ENCODE peak calls at places on chromosomes 16 and 17, in seven cellular contexts. K is gastrocnemius medialis, D is cardiac muscle cell, E is iPS DF 6.9, Q is K562, L is spleen, Y is sigmoid colon. W is an unnamed sample.
A peak's percentile ranks its signal among the peaks of the same experiment; 100 is the strongest.

GRCh38 chr17:49290690-49291326 is 60.2 kb upstream of the PHOSPHO1 start:
- DNase-seq in Q (peak; percentile 57), E (no peak), Y (no peak), K (no peak), D (peak; percentile 60), L (no peak), W (no peak)

GRCh38 chr17:63740464-63741181 is 976 bp downstream of the STRADA start:
- DNase-seq in Q (peak; percentile 42), D (peak; percentile 6), E (no peak), K (no peak), L (no peak), Y (no peak), W (peak; percentile 19)

GRCh38 chr17:59840908-59841666 is 51.7 kb downstream of the TUBD1 start:
- DNase-seq in Q (peak; percentile 56), L (no peak), Y (no peak), K (no peak), E (no peak), D (peak; percentile 79), W (no peak)

GRCh38 chr16:85913688-85914422 is 14.9 kb downstream of the IRF8 start:
- DNase-seq in E (no peak), Y (no peak), K (no peak), D (no peak), L (peak; percentile 71), Q (no peak), W (no peak)

GRCh38 chr17:76414334-76415295 is 30.2 kb downstream of the SPHK1 start:
- DNase-seq in Q (peak; percentile 94), Y (peak; percentile 86), K (no peak), L (peak; percentile 67), D (peak; percentile 81), E (no peak), W (no peak)

GRCh38 chr16:2500634-2500936 is 13.2 kb upstream of the ATP6V0C start:
- DNase-seq in L (no peak), E (no peak), D (no peak), Q (peak; percentile 46), Y (no peak), K (no peak), W (no peak)

GRCh38 chr16:89033796-89034572 is 57.0 kb upstream of the CBFA2T3 start:
- DNase-seq in Q (no peak), K (no peak), E (no peak), Y (no peak), D (no peak), L (peak; percentile 59), W (no peak)

GRCh38 chr17:27540300-27541105 is 84.3 kb downstream of the KSR1 start:
- DNase-seq in E (no peak), D (peak; percentile 100), Y (peak; percentile 96), Q (no peak), K (peak; percentile 19), L (peak; percentile 84), W (no peak)

GRCh38 chr17:35906559-35907265 is 23.9 kb downstream of the RDM1 start:
- DNase-seq in Y (no peak), Q (no peak), D (peak; percentile 62), L (no peak), K (no peak), E (no peak), W (peak; percentile 1)

GRCh38 chr17:19019041-19019941 is 14.7 kb upstream of the FAM83G start:
- DNase-seq in E (no peak), D (no peak), Y (no peak), L (peak; percentile 75), Q (peak; percentile 50), K (no peak), W (no peak)

GRCh38 chr16:85328665-85329058 is 216.4 kb upstream of the CIBAR2 start:
- DNase-seq in Q (no peak), Y (no peak), L (no peak), D (no peak), K (no peak), E (no peak), W (no peak)

GRCh38 chr16:20056436-20056835 is 17.3 kb downstream of the GPR139 start:
- DNase-seq in L (no peak), Y (no peak), E (no peak), K (no peak), D (no peak), Q (no peak), W (no peak)

GRCh38 chr17:81359218-81359617 is 36.0 kb upstream of the BAHCC1 start:
- DNase-seq in L (no peak), Y (no peak), E (no peak), Q (no peak), K (no peak), D (no peak), W (no peak)

GRCh38 chr16:68361485-68361884 is 50.7 kb downstream of the PRMT7 start:
- DNase-seq in Y (no peak), L (no peak), E (no peak), K (no peak), D (peak; percentile 18), Q (no peak), W (no peak)

GRCh38 chr16:86503830-86504229 is 6.5 kb upstream of the FOXF1 start:
- DNase-seq in K (no peak), D (no peak), L (no peak), Y (peak; percentile 70), Q (no peak), E (no peak), W (no peak)

GRCh38 chr17:62597920-62598319 is 29.6 kb upstream of the MRC2 start:
- DNase-seq in Y (no peak), K (no peak), L (no peak), D (peak; percentile 62), E (no peak), Q (no peak), W (no peak)

GRCh38 chr16:57607676-57608461 is 20.6 kb upstream of the ADGRG1 start:
- DNase-seq in E (no peak), K (no peak), Y (peak; percentile 24), L (no peak), D (no peak), Q (no peak), W (no peak)

GRCh38 chr17:40515491-40516041 is 14.1 kb upstream of the TNS4 start:
- DNase-seq in D (no peak), K (no peak), Q (no peak), E (no peak), Y (peak; percentile 24), L (peak; percentile 77), W (no peak)

GRCh38 chr16:53121666-53122065 is 66.9 kb downstream of the CHD9 start:
- DNase-seq in E (no peak), D (peak; percentile 52), K (no peak), Y (no peak), L (no peak), Q (no peak), W (no peak)

GRCh38 chr17:29126268-29126923 is 53.8 kb downstream of the MYO18A start:
- DNase-seq in K (no peak), Y (no peak), D (no peak), L (no peak), Q (no peak), E (no peak), W (no peak)

DNA sequence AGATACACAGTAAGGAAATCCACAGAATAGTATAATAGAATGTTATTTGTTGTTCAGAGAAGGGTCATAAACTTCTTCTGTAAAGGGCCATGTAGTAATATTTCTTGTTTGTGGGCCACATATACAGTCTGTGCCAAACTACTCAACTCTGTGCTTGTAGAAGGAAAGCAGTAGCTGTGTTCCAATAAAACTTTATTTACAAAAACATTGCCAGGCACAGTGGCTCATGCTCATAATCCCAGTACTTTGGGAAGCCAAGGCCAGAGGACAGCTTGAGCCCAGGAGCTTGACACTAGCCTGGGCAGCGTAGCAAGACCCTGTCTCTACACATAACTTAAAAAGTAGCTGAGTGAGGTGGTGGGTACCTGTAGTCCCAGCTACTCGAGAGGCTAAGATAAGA is 612.8 kb upstream of the PSMD7 start:
- DNase-seq in Q (no peak), D (no peak), K (no peak), L (no peak), Y (no peak), E (no peak), W (no peak)
- H3K4me1 ChIP-seq in Q (no peaks in the 10 kb centered on the region), D (no peaks in the 10 kb centered on the region), K (no peaks in the 10 kb centered on the region), L (no peaks in the 10 kb centered on the region), Y (no peaks in the 10 kb centered on the region), E (no peaks in the 10 kb centered on the region), W (no peaks in the 10 kb centered on the region)

DNA sequence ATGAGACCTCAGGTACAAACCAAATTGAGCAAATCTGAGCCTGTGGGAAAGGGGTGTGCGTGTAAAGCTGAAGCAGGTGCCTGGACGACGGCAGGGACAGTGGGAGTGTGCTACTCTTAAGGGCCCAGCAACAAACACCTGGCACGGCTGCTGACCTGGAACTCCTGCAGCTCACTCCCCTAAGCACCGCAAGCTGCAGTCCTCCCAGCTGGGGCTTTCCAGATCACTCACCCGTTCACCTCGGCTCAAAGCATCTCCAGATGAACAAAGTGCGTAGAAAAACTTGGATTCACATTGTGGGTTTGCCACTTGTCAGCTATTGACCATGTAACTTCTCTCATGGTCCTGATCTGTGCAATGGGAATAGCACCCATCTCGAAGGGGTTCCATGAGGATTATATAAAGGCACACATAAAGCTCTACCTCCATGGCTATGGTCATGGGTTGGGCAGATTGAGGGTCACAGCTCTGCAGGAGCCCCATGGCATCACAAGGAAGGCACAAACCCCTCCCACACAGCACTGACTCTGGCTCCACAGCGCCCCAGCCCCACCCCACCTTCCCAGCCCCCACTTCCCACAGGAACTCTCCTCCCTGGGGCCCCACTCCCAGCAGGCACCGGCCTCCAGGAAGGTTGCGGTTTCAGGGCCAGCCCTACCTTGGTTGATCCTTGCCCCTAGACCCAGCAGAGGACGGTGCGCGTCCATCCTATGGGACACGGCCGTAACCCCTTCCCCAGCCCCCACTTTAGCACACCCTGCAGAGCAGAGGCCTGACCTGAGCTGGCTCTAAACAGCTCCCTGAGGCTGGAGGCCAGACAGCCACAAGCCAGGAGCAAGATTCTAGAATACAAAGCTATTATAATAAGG is 21.9 kb downstream of the ST3GAL2 start:
- DNase-seq in Q (peak; percentile 31), D (no peak), L (no peak), Y (no peak), E (no peak), K (no peak), W (peak; percentile 80)
- H3K4me1 ChIP-seq in Q (peaks cover 80% of the 10 kb centered on the region), D (peaks cover 59% of the 10 kb centered on the region), L (peaks cover 55% of the 10 kb centered on the region), Y (no peaks in the 10 kb centered on the region), E (peaks cover 15% of the 10 kb centered on the region), K (peaks cover 52% of the 10 kb centered on the region), W (peaks cover 25% of the 10 kb centered on the region)

GRCh38 chr17:343211-343610 is 9.4 kb downstream of the RPH3AL start:
- DNase-seq in L (peak; percentile 34), K (no peak), D (no peak), Y (peak; percentile 52), Q (no peak), E (no peak), W (no peak)
- H3K4me1 ChIP-seq in L (peaks cover 6% of the 10 kb centered on the region), K (peaks cover 11% of the 10 kb centered on the region), D (peaks cover 24% of the 10 kb centered on the region), Y (no peaks in the 10 kb centered on the region), Q (peaks cover 4% of the 10 kb centered on the region), E (no peaks in the 10 kb centered on the region), W (no peaks in the 10 kb centered on the region)

GRCh38 chr17:7553356-7553755 is 4.5 kb downstream of the TNFSF12 start:
- DNase-seq in D (no peak), Y (no peak), Q (peak; percentile 34), K (no peak), E (no peak), L (no peak), W (no peak)

GRCh38 chr17:7557147-7557764 is 1.3 kb upstream of the TNFSF13 start:
- DNase-seq in Y (no peak), L (no peak), K (no peak), D (no peak), Q (no peak), E (no peak), W (no peak)

GRCh38 chr17:7557825-7558543 is 566 bp upstream of the TNFSF13 start:
- DNase-seq in Q (no peak), E (no peak), D (peak; percentile 94), K (peak; percentile 70), L (peak; percentile 95), Y (peak; percentile 96), W (peak; percentile 80)

GRCh38 chr17:7556627-7557026 is 1.9 kb upstream of the TNFSF13 start:
- DNase-seq in D (no peak), Q (no peak), E (no peak), Y (no peak), L (no peak), K (no peak), W (no peak)

GRCh38 chr17:7555320-7555948 is 3.1 kb upstream of the TNFSF13 start:
- DNase-seq in L (no peak), K (no peak), E (no peak), D (no peak), Q (no peak), Y (no peak), W (no peak)
- H3K4me1 ChIP-seq in L (peaks cover 65% of the 10 kb centered on the region), K (peaks cover 31% of the 10 kb centered on the region), E (peaks cover 3% of the 10 kb centered on the region), D (peaks cover 10% of the 10 kb centered on the region), Q (peaks cover 35% of the 10 kb centered on the region), Y (no peaks in the 10 kb centered on the region), W (peaks cover 33% of the 10 kb centered on the region)

W was measured in MM.1S.